ENCODE peak calls at places on chromosome 3, in ten cellular contexts. Q is HFFc6; N is GM10248; M is endothelial cell; X is fibroblast of villous mesenchyme; E is nephron progenitor cell; O is AG04449; K is spleen; B is body of pancreas; S is CD8-positive, alpha-beta T cell. R is an unnamed sample.

GRCh38 chr3:178236555-178237277 is 299.5 kb upstream of the KCNMB2 start:
- DNase-seq in Q (peak), N (no peak), M (no peak), X (peak), E (no peak), O (peak), K (no peak), B (no peak), S (no peak), R (no peak)

GRCh38 chr3:137709011-137709601 is 55.0 kb upstream of the SOX14 start:
- DNase-seq in Q (no peak), N (peak), M (peak), X (no peak), E (peak), O (no peak), K (no peak), B (peak), S (no peak), R (no peak)

GRCh38 chr3:8972614-8973013 is 9.3 kb upstream of the RAD18 start:
- DNase-seq in Q (peak), N (no peak), M (no peak), X (peak), E (no peak), O (no peak), K (no peak), B (no peak), S (no peak), R (no peak)

GRCh38 chr3:188904670-188905069 is 267.1 kb upstream of the TPRG1 start:
- DNase-seq in Q (peak), N (no peak), M (no peak), X (peak), E (no peak), O (no peak), K (no peak), B (no peak), S (no peak), R (no peak)

GRCh38 chr3:8052599-8053185 is 448.9 kb upstream of the LMCD1 start:
- DNase-seq in Q (no peak), N (no peak), M (no peak), X (no peak), E (no peak), O (no peak), K (no peak), B (peak), S (no peak), R (no peak)

GRCh38 chr3:53490131-53490474 is 4.3 kb upstream of the CACNA1D start:
- DNase-seq in Q (no peak), N (no peak), M (no peak), X (no peak), E (no peak), O (no peak), K (no peak), B (no peak), S (no peak), R (no peak)

GRCh38 chr3:13123765-13124164 is 50.5 kb upstream of the IQSEC1 start:
- DNase-seq in Q (no peak), N (no peak), M (no peak), X (no peak), E (no peak), O (no peak), K (peak), B (no peak), S (no peak), R (no peak)

GRCh38 chr3:177069514-177070329 is 127.6 kb downstream of the TBL1XR1 start:
- DNase-seq in Q (peak), N (no peak), M (no peak), X (peak), E (no peak), O (peak), K (no peak), B (no peak), S (no peak), R (no peak)

GRCh38 chr3:72887723-72888545 is at the start of gene GXYLT2:
- DNase-seq in Q (peak), N (peak), M (peak), X (peak), E (peak), O (no peak), K (peak), B (peak), S (no peak), R (no peak)

GRCh38 chr3:191261304-191261638 is 62.2 kb downstream of the OSTN start:
- DNase-seq in Q (no peak), N (no peak), M (no peak), X (no peak), E (no peak), O (no peak), K (no peak), B (no peak), S (no peak), R (no peak)

GRCh38 chr3:125694761-125695294 is 99.5 kb upstream of the OSBPL11 start:
- DNase-seq in Q (no peak), N (no peak), M (no peak), X (no peak), E (no peak), O (no peak), K (no peak), B (peak), S (no peak), R (no peak)

GRCh38 chr3:169573129-169573528 is 90.4 kb downstream of the MECOM start:
- DNase-seq in Q (no peak), N (no peak), M (no peak), X (no peak), E (no peak), O (no peak), K (no peak), B (no peak), S (no peak), R (no peak)

GRCh38 chr3:13891492-13892073 is 11.7 kb upstream of the WNT7A start:
- DNase-seq in Q (no peak), N (no peak), M (no peak), X (no peak), E (no peak), O (no peak), K (peak), B (no peak), S (no peak), R (no peak)

GRCh38 chr3:167151671-167152070 is 228.4 kb downstream of the ZBBX start:
- DNase-seq in Q (no peak), N (no peak), M (no peak), X (no peak), E (no peak), O (no peak), K (no peak), B (no peak), S (no peak), R (no peak)
- TF ChIP-seq CTCF in Q (no peak), N (no peak), M (no peak), X (no peak), E (no peak), O (no peak), K (no peak), B (no peak), S (no peak), R (no peak)

GRCh38 chr3:58242340-58242739 is 4.7 kb downstream of the ABHD6 start:
- DNase-seq in Q (peak), N (no peak), M (no peak), X (no peak), E (no peak), O (no peak), K (no peak), B (peak), S (no peak), R (no peak)

GRCh38 chr3:58238830-58239229 is 1.2 kb downstream of the ABHD6 start:
- DNase-seq in Q (no peak), N (no peak), M (no peak), X (no peak), E (no peak), O (no peak), K (no peak), B (no peak), S (no peak), R (no peak)

GRCh38 chr3:58237940-58238681 is 519 bp downstream of the ABHD6 start:
- DNase-seq in Q (peak), N (peak), M (peak), X (peak), E (peak), O (no peak), K (peak), B (peak), S (peak), R (peak)

GRCh38 chr3:58244186-58244585 is 6.6 kb downstream of the ABHD6 start:
- DNase-seq in Q (no peak), N (no peak), M (no peak), X (no peak), E (no peak), O (no peak), K (no peak), B (no peak), S (no peak), R (no peak)

DNA sequence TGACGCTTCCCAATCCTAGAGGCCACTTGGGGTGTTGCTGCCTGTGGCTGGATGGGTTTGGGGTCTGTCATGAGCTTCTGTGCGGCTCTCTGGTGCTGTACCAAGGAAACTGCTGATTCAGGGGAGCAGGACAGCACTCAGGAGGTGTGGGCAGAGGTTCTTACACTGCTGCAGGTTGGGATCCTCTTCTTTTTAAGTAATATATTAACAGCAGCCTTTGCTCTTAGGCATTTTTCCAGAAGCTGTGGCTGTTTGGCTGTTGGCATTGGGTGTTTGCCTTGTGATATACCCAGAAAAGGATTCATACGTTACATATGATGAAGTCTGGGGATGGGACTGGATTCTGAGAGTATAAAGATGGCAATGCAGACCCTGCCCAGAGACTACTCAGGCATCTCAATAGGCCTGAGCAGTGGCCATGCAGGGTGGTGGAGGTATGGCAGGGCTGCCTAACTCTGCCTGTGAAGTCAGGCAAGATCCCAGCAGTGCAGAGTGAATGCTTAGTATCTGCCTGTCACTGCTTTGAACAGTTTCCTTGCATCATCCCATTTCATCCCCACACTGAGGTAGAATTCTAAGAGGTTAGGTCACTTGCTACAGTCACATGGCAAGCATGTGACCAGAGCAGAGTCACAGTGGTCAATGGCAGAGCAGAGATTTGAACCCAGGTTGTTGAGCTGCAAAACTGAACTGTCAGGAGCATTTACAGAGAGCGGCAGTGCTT is 3.9 kb downstream of the ABHD6 start:
- DNase-seq in Q (peak), N (no peak), M (no peak), X (no peak), E (no peak), O (no peak), K (no peak), B (no peak), S (no peak), R (no peak)
- TF ChIP-seq CTCF in Q (no peak), N (no peak), M (no peak), X (no peak), E (no peak), O (no peak), K (no peak), B (no peak), S (no peak), R (no peak)

DNA sequence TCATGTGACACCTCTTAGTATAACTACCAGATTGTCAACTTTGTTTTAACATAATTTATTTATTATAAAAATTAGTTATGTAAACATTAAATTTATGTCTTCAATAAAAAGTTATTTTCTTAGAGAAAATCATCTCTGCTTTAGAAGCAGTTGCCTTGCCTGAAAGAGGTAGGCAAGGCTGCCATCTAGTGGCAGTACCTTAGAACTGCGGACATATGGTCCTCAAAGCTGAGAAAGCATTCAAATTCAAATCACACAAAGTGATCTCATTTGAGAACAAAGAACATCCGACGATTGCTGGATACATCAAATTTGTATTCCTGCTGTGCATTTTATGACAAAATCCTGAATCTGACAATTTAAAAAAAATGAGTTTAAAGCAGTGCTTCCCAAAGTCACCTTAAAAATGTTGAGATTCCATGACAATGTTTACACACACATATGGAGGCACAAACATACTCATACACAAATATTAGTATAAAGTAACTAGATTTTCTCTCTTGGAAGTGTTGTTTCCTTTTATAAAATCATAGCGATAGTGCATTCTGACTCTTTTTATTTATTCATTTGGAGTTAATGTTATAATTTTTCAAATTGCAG is 617.4 kb downstream of the CADM2 start:
- DNase-seq in Q (peak), N (peak), M (peak), X (peak), E (peak), O (peak), K (no peak), B (peak), S (no peak), R (no peak)
- TF ChIP-seq CTCF in Q (peak), N (peak), M (peak), X (peak), E (peak), O (peak), K (peak), B (peak), S (peak), R (peak)

GRCh38 chr3:161371441-161372320 is at the start of gene SPTSSB:
- DNase-seq in Q (no peak), N (peak), M (peak), X (peak), E (peak), O (no peak), K (peak), B (peak), S (peak), R (peak)
- TF ChIP-seq CTCF in Q (no peak), N (no peak), M (no peak), X (peak), E (no peak), O (peak), K (no peak), B (no peak), S (no peak), R (no peak)

GRCh38 chr3:69385723-69386483 is at the start of gene FRMD4B:
- DNase-seq in Q (no peak), N (peak), M (peak), X (no peak), E (peak), O (no peak), K (peak), B (peak), S (no peak), R (peak)
- TF ChIP-seq CTCF in Q (no peak), N (peak), M (no peak), X (peak), E (no peak), O (peak), K (peak), B (peak), S (no peak), R (peak)

GRCh38 chr3:160450846-160451245 is 1.3 kb upstream of the TRIM59 start:
- DNase-seq in Q (peak), N (no peak), M (no peak), X (peak), E (no peak), O (peak), K (no peak), B (no peak), S (no peak), R (no peak)
- TF ChIP-seq CTCF in Q (peak), N (no peak), M (no peak), X (no peak), E (no peak), O (peak), K (no peak), B (no peak), S (no peak), R (no peak)

DNA sequence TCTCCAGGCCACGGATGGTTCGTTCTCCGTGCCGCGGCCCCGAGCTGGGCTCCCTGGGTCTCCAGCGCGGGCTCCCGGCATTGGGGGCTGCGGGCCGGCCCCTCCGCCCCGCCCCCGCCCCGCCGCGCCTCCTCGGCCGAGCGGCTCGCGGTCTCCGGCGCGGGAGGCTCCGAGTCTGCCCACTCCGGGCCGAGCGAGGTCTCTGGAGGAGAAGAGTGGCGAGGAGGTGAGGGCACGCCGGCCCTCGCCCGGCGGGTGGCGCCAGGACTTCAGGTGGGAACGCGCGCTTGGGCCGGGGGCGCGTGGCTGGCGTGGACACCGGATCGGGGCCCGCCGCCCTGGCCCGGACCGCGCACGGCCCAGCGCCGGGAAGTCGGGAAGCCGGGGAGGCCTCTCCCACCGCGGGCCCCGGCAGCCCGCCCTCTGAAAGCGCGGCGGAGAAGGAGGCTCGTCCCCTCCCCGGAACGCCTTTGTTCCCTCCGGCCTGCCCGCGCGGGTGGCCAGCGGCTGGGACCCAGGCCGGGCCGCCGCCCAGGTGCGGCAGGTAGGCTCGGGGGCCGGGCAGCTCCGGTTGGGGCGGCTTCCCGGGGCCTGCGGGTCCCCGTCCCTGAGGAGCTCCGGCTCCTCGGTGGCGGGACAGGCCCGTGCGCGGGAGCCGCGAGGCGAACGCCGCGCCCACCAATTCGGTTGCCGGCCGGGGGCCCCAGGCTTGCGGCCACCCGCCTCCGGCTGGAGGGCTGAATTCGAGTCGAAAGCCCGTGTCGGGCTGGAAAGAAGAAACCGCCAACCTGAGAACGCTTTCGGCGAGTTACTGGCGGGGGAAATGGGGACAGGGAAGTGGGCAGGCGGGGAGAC is 1.1 kb downstream of the B3GNT5 start:
- DNase-seq in Q (no peak), N (peak), M (peak), X (peak), E (peak), O (no peak), K (peak), B (peak), S (no peak), R (peak)
- TF ChIP-seq CTCF in Q (no peak), N (peak), M (no peak), X (peak), E (no peak), O (peak), K (no peak), B (peak), S (no peak), R (no peak)

DNA sequence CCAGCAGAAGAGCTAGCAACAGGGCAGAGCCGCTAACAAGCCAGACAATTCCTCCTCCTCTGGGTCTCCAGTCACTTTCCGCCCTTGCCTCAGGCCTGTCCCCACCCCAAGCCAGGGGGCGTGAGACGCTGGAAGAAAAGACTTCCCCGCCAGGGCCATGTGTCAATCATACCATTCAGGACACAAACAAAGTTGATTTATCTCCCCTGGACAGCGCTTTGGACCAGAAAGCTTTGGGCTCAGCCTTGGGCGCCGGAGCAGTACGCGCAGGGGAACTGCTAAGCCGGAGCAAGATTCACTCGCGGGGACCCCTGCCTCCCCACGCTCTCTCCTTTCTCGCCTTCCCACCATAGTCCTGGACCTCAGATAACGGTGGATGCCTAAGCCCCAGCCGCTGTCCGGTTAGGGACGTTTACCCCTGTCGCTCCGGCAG is 479 bp downstream of the LRRC2 start:
- DNase-seq in Q (no peak), N (no peak), M (peak), X (no peak), E (peak), O (no peak), K (no peak), B (peak), S (no peak), R (no peak)
- TF ChIP-seq CTCF in Q (no peak), N (no peak), M (no peak), X (no peak), E (no peak), O (no peak), K (no peak), B (peak), S (no peak), R (no peak)

GRCh38 chr3:128567705-128568356 is 74.8 kb upstream of the GATA2 start:
- DNase-seq in Q (no peak), N (no peak), M (no peak), X (no peak), E (no peak), O (no peak), K (no peak), B (no peak), S (no peak), R (no peak)
- TF ChIP-seq CTCF in Q (peak), N (no peak), M (peak), X (no peak), E (no peak), O (no peak), K (no peak), B (no peak), S (no peak), R (no peak)

GRCh38 chr3:75001330-75001729 is 386.9 kb upstream of the CNTN3 start:
- DNase-seq in Q (no peak), N (peak), M (no peak), X (no peak), E (no peak), O (no peak), K (no peak), B (no peak), S (no peak), R (no peak)
- TF ChIP-seq CTCF in Q (peak), N (peak), M (peak), X (no peak), E (peak), O (peak), K (no peak), B (peak), S (no peak), R (no peak)

R was measured in natural killer cell.